ENCODE peak calls at places on chromosomes 5 and 9, in four cellular contexts. C is H1, T is HepG2, H is GM12878. G is an unnamed sample.

GRCh38 chr5:42772265-42772993 is 15.8 kb downstream of the CCDC152 start:
- DNase-seq in C (no peak), T (no peak), H (no peak), G (no peak)

GRCh38 chr5:114249838-114250237 is 112.0 kb upstream of the KCNN2 start:
- DNase-seq in C (no peak), T (no peak), H (no peak), G (no peak)

GRCh38 chr5:141958113-141958512 is at the start of gene PCDH12:
- DNase-seq in C (no peak), T (no peak), H (no peak), G (no peak)

GRCh38 chr5:127893232-127893631 is 190.0 kb downstream of the CCDC192 start:
- DNase-seq in C (no peak), T (no peak), H (no peak), G (no peak)

GRCh38 chr5:178068293-178068692 is 45.0 kb upstream of the N4BP3 start:
- DNase-seq in C (no peak), T (no peak), H (no peak), G (no peak)

GRCh38 chr5:75837258-75837841 is 120.1 kb upstream of the POC5 start:
- DNase-seq in C (no peak), T (no peak), H (peak; percentile 11), G (no peak)

GRCh38 chr5:150401076-150401375 is 11.7 kb downstream of the CD74 start:
- DNase-seq in C (no peak), T (no peak), H (no peak), G (no peak)

GRCh38 chr9:98256632-98257218 is 1.3 kb upstream of the TBC1D2 start:
- DNase-seq in C (no peak), T (no peak), H (no peak), G (no peak)

GRCh38 chr9:929719-930118 is 46.7 kb upstream of the DMRT3 start:
- DNase-seq in C (no peak), T (no peak), H (no peak), G (no peak)

GRCh38 chr5:140310434-140310833 is 7.5 kb upstream of the PFDN1 start:
- DNase-seq in C (no peak), T (no peak), H (no peak), G (no peak)

GRCh38 chr9:130493021-130493420 is 48.3 kb downstream of the ASS1 start:
- DNase-seq in C (no peak), T (no peak), H (no peak), G (no peak)

GRCh38 chr5:147403659-147404640 is 105.9 kb downstream of the DPYSL3 start:
- DNase-seq in C (no peak), T (no peak), H (peak; percentile 63), G (no peak)

GRCh38 chr9:128244443-128245226 is 31.2 kb downstream of the GOLGA2 start:
- DNase-seq in C (no peak), T (peak; percentile 51), H (no peak), G (no peak)

GRCh38 chr5:132013711-132014110 is 2.3 kb upstream of the ACSL6 start:
- DNase-seq in C (peak; percentile 10), T (no peak), H (no peak), G (no peak)

GRCh38 chr9:70419546-70420266 is 5.2 kb upstream of the KLF9 start:
- DNase-seq in C (peak; percentile 73), T (peak; percentile 91), H (peak; percentile 47), G (peak; percentile 42)
- H3K4me1 ChIP-seq in C (peaks cover 4% of the 10 kb centered on the region), T (peaks cover 39% of the 10 kb centered on the region), H (peaks cover 14% of the 10 kb centered on the region), G (peaks cover 4% of the 10 kb centered on the region)

DNA sequence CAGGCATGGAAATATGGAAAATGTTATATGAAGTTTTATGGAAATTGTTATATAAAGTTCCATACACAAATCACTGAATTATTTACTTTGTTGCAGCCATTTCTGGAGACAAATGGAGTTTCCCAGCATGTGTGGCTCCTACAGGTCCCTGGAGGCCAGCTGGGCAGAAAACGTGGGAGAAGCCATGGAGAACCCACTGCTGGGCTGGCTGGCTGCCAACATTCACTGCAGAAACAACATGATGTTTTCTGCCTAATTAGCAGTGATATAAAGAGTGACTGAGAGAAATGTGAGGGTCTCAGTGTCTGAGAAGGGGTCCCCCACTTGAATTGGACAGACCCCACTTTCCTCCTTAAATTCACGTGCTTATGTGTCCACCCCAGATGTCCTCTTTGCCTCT is 208.8 kb upstream of the IRX2 start:
- DNase-seq in C (no peak), T (no peak), H (no peak), G (no peak)
- TF ChIP-seq SUZ12 in C (no peak), T (no peak), H (no peak), G (no peak)

DNA sequence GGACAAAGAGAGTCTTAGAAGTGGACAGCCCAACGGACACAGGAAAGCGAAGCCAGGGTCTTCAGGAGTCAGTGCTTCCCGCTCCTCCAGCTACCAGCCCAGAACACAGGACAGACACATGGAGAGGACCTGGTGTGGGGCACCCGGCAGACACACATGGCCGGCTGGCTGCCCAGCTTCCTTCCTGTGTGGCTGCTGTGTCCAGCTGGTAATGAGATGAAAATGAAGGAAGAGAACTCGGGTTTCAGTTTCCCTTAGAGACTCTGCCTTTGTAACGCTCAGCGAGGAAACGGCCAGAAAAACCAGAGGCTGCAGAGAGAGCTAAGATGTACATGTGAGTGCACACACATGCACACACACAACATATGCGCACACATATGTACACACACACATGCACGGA is 87.5 kb downstream of the SECISBP2 start:
- DNase-seq in C (no peak), T (no peak), H (no peak), G (no peak)
- H3K4me1 ChIP-seq in C (no peaks in the 10 kb centered on the region), T (no peaks in the 10 kb centered on the region), H (peaks cover 82% of the 10 kb centered on the region), G (no peaks in the 10 kb centered on the region)

GRCh38 chr5:171310816-171311697 is 2.0 kb downstream of the TLX3 start:
- DNase-seq in C (peak; percentile 65), T (no peak), H (no peak), G (no peak)
- TF ChIP-seq SUZ12 in C (peak; percentile 52), T (no peak), H (no peak), G (peak; percentile 92)

DNA sequence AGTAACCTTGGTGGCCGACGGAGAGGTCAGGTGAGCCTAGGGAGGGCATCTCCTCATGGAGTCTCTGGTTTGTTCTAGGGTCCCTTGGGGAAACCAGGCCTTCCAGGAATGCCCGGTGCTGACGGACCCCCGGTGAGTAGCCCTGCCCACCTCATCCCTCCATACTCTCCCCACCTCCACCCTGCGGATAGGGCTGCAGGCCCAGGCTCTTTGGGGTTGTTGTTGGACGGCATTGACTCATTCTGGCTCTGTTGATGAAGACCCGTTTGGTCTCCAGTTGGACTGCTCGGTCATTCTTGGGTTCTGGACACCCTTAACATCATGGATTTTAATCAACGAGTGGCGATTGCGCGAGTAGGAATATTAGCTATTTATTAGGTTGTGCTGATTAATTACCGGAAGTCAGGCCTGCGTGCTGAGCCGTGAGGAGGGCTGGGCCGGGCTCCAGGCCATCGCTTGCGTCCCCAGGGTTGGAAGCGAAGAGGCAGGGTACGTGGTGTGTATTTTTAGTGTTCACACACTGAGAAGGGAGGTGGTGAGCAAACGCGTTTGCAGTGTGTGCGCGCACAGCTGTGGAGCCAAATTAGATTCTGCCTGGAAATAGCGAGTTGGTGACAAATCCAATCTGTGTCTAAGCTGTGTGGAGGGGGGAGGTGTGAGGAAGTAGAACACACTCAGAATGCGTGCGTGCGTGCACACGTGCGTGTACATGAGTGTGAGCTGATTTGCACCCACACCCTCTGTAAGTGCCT is 112.1 kb upstream of the FCN2 start:
- DNase-seq in C (no peak), T (no peak), H (no peak), G (no peak)
- H3K4me1 ChIP-seq in C (no peaks in the 10 kb centered on the region), T (no peaks in the 10 kb centered on the region), H (peaks cover 21% of the 10 kb centered on the region), G (peaks cover 4% of the 10 kb centered on the region)

DNA sequence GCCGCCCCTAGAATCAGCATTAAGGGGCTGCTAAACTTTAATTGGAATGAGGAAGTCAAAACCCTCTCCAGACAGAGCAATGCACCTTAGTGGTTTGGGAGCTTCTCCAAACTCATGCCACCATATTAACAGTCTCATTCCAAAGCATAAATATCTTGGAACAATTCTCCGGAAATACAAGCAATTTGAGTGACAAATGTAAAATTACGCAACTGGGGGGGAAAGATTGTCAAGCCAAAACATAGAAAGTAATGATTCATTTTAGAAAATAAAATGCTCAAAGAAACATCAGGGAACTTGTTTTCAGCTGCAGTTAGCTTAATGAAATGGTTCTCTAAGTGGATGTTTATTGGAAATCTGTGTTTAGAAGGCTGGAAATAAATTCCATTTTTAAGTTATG is 552.0 kb downstream of the PRELID2 start:
- DNase-seq in C (no peak), T (no peak), H (no peak), G (no peak)
- TF ChIP-seq SUZ12 in C (no peak), T (no peak), H (no peak), G (no peak)

DNA sequence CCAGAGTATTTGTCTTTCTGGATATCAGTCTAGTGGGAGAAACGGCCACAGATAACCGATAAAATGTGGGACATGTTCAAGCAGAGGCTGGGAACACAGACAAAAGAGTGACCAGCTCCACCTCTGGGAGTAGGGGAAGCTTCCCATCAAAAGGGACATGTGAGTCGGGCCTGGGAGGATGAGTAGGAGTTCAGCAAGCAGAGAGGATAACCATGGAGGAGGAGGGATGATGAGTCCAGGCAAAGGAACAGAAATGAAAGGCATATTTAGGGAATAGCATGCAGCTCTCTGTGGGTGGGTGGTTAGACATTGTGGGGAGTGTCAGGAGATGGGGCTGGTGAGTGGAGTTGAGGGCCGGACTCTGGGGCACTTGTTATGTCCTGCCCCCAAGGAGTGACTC is 61.5 kb downstream of the ERGIC1 start:
- DNase-seq in C (no peak), T (no peak), H (no peak), G (no peak)
- H3K4me1 ChIP-seq in C (no peaks in the 10 kb centered on the region), T (peaks cover 31% of the 10 kb centered on the region), H (no peaks in the 10 kb centered on the region), G (peaks cover 11% of the 10 kb centered on the region)

GRCh38 chr5:145924849-145925248 is 11.5 kb upstream of the SH3RF2 start:
- DNase-seq in C (no peak), T (no peak), H (no peak), G (no peak)

GRCh38 chr5:145925353-145925752 is 11.0 kb upstream of the SH3RF2 start:
- DNase-seq in C (no peak), T (no peak), H (no peak), G (no peak)

GRCh38 chr5:145922059-145922458 is 14.3 kb upstream of the SH3RF2 start:
- DNase-seq in C (no peak), T (no peak), H (no peak), G (no peak)

GRCh38 chr5:145923405-145923804 is 13.0 kb upstream of the SH3RF2 start:
- DNase-seq in C (no peak), T (no peak), H (no peak), G (no peak)

DNA sequence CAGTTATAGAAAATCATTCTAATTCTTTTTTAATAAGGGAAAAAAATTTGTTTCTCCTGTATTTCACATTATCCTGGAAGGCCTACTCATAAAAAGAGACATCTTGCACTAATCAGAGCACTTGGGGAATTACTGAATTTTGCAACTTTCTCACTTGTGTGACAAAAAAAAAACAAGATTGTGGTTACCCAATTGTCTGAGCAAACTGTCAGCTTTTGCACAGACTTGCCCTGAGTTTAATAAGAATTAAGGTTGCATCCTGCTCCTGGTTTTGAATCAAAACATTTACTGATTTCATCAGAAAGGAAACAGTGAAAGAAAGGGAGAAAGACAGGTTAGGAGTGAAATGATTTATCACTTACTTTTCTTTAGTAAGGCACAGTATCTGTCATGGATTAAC is 10.6 kb upstream of the SH3RF2 start:
- DNase-seq in C (no peak), T (no peak), H (no peak), G (no peak)
- TF ChIP-seq SUZ12 in C (no peak), T (no peak), H (no peak), G (no peak)